ENCODE peak calls at places on chromosomes 3 and 15, in nine cellular contexts. One of them, this sample, is unnamed.

GRCh38 chr3:38581774-38582173 is 67.7 kb downstream of the SCN5A start:
- DNase-seq in adrenal gland: peak; percentile 11
- DNase-seq in heart right ventricle: no peak
- DNase-seq in HFF-Myc: no peak
- DNase-seq in fibroblast of villous mesenchyme: no peak
- DNase-seq in hepatocyte: no peak
- DNase-seq in NB4: no peak
- DNase-seq in foreskin fibroblast: no peak
- DNase-seq in neural progenitor cell: no peak
- DNase-seq in this sample: no peak

GRCh38 chr3:197782230-197782629 is 8.8 kb upstream of the LRCH3 start:
- DNase-seq in adrenal gland: no peak
- DNase-seq in heart right ventricle: no peak
- DNase-seq in HFF-Myc: no peak
- DNase-seq in fibroblast of villous mesenchyme: no peak
- DNase-seq in hepatocyte: no peak
- DNase-seq in NB4: no peak
- DNase-seq in foreskin fibroblast: no peak
- DNase-seq in neural progenitor cell: no peak
- DNase-seq in this sample: no peak

GRCh38 chr15:93087825-93088199 is 1.2 kb downstream of the RGMA start:
- DNase-seq in adrenal gland: peak; percentile 52
- DNase-seq in heart right ventricle: peak; percentile 69
- DNase-seq in HFF-Myc: peak; percentile 17
- DNase-seq in fibroblast of villous mesenchyme: peak; percentile 64
- DNase-seq in hepatocyte: peak; percentile 73
- DNase-seq in NB4: peak; percentile 78
- DNase-seq in foreskin fibroblast: no peak
- DNase-seq in neural progenitor cell: peak; percentile 85
- DNase-seq in this sample: peak; percentile 54

GRCh38 chr15:39728844-39729243 is 53.8 kb downstream of the FSIP1 start:
- DNase-seq in adrenal gland: no peak
- DNase-seq in heart right ventricle: no peak
- DNase-seq in HFF-Myc: no peak
- DNase-seq in fibroblast of villous mesenchyme: peak; percentile 23
- DNase-seq in hepatocyte: no peak
- DNase-seq in NB4: no peak
- DNase-seq in foreskin fibroblast: no peak
- DNase-seq in neural progenitor cell: no peak
- DNase-seq in this sample: no peak

GRCh38 chr15:32683906-32684584 is 33.8 kb upstream of the GREM1 start:
- DNase-seq in adrenal gland: no peak
- DNase-seq in heart right ventricle: peak; percentile 13
- DNase-seq in HFF-Myc: peak; percentile 78
- DNase-seq in fibroblast of villous mesenchyme: peak; percentile 85
- DNase-seq in hepatocyte: no peak
- DNase-seq in NB4: peak; percentile 52
- DNase-seq in foreskin fibroblast: peak; percentile 96
- DNase-seq in neural progenitor cell: no peak
- DNase-seq in this sample: peak; percentile 43

GRCh38 chr3:57228734-57229505 is 1.4 kb downstream of the APPL1 start:
- DNase-seq in adrenal gland: no peak
- DNase-seq in heart right ventricle: no peak
- DNase-seq in HFF-Myc: peak; percentile 27
- DNase-seq in fibroblast of villous mesenchyme: peak; percentile 85
- DNase-seq in hepatocyte: peak; percentile 57
- DNase-seq in NB4: peak; percentile 73
- DNase-seq in foreskin fibroblast: peak; percentile 56
- DNase-seq in neural progenitor cell: no peak
- DNase-seq in this sample: peak; percentile 52

GRCh38 chr3:120203016-120203415 is 82.0 kb downstream of the GPR156 start:
- DNase-seq in adrenal gland: peak; percentile 67
- DNase-seq in heart right ventricle: peak; percentile 23
- DNase-seq in HFF-Myc: peak; percentile 60
- DNase-seq in fibroblast of villous mesenchyme: peak; percentile 94
- DNase-seq in hepatocyte: peak; percentile 54
- DNase-seq in NB4: peak; percentile 72
- DNase-seq in foreskin fibroblast: peak; percentile 83
- DNase-seq in neural progenitor cell: no peak
- DNase-seq in this sample: peak; percentile 88

GRCh38 chr3:12284591-12284990 is 4.3 kb upstream of the PPARG start:
- DNase-seq in adrenal gland: no peak
- DNase-seq in heart right ventricle: no peak
- DNase-seq in HFF-Myc: no peak
- DNase-seq in fibroblast of villous mesenchyme: no peak
- DNase-seq in hepatocyte: no peak
- DNase-seq in NB4: no peak
- DNase-seq in foreskin fibroblast: no peak
- DNase-seq in neural progenitor cell: no peak
- DNase-seq in this sample: no peak

GRCh38 chr3:47010050-47010712 is 30.7 kb downstream of the NBEAL2 start:
- DNase-seq in adrenal gland: no peak
- DNase-seq in heart right ventricle: no peak
- DNase-seq in HFF-Myc: no peak
- DNase-seq in fibroblast of villous mesenchyme: no peak
- DNase-seq in hepatocyte: no peak
- DNase-seq in NB4: no peak
- DNase-seq in foreskin fibroblast: peak; percentile 15
- DNase-seq in neural progenitor cell: no peak
- DNase-seq in this sample: no peak

GRCh38 chr3:58471025-58471887 is 20.6 kb upstream of the KCTD6 start:
- DNase-seq in adrenal gland: no peak
- DNase-seq in heart right ventricle: no peak
- DNase-seq in HFF-Myc: peak; percentile 79
- DNase-seq in fibroblast of villous mesenchyme: peak; percentile 96
- DNase-seq in hepatocyte: peak; percentile 82
- DNase-seq in NB4: peak; percentile 94
- DNase-seq in foreskin fibroblast: peak; percentile 80
- DNase-seq in neural progenitor cell: peak; percentile 31
- DNase-seq in this sample: peak; percentile 90

GRCh38 chr3:9750556-9751411 is 1.0 kb downstream of the OGG1 start:
- DNase-seq in adrenal gland: no peak
- DNase-seq in heart right ventricle: no peak
- DNase-seq in HFF-Myc: no peak
- DNase-seq in fibroblast of villous mesenchyme: no peak
- DNase-seq in hepatocyte: peak; percentile 72
- DNase-seq in NB4: peak; percentile 39
- DNase-seq in foreskin fibroblast: no peak
- DNase-seq in neural progenitor cell: no peak
- DNase-seq in this sample: no peak

GRCh38 chr3:57872606-57873005 is 116.5 kb downstream of the SLMAP start:
- DNase-seq in adrenal gland: no peak
- DNase-seq in heart right ventricle: no peak
- DNase-seq in HFF-Myc: no peak
- DNase-seq in fibroblast of villous mesenchyme: peak; percentile 60
- DNase-seq in hepatocyte: no peak
- DNase-seq in NB4: no peak
- DNase-seq in foreskin fibroblast: no peak
- DNase-seq in neural progenitor cell: no peak
- DNase-seq in this sample: no peak

GRCh38 chr3:57007513-57008415 is 52.7 kb upstream of the SPATA12 start:
- DNase-seq in adrenal gland: peak; percentile 65
- DNase-seq in heart right ventricle: peak; percentile 51
- DNase-seq in HFF-Myc: peak; percentile 65
- DNase-seq in fibroblast of villous mesenchyme: peak; percentile 88
- DNase-seq in hepatocyte: peak; percentile 82
- DNase-seq in NB4: peak; percentile 56
- DNase-seq in foreskin fibroblast: peak; percentile 83
- DNase-seq in neural progenitor cell: no peak
- DNase-seq in this sample: no peak

GRCh38 chr3:152769523-152769922 is 65.4 kb upstream of the P2RY1 start:
- DNase-seq in adrenal gland: no peak
- DNase-seq in heart right ventricle: no peak
- DNase-seq in HFF-Myc: no peak
- DNase-seq in fibroblast of villous mesenchyme: peak; percentile 19
- DNase-seq in hepatocyte: no peak
- DNase-seq in NB4: peak; percentile 4
- DNase-seq in foreskin fibroblast: peak; percentile 8
- DNase-seq in neural progenitor cell: no peak
- DNase-seq in this sample: no peak

GRCh38 chr15:60005352-60006202 is 1.5 kb downstream of the FOXB1 start:
- DNase-seq in adrenal gland: no peak
- DNase-seq in heart right ventricle: no peak
- DNase-seq in HFF-Myc: no peak
- DNase-seq in fibroblast of villous mesenchyme: no peak
- DNase-seq in hepatocyte: no peak
- DNase-seq in NB4: no peak
- DNase-seq in foreskin fibroblast: no peak
- DNase-seq in neural progenitor cell: peak; percentile 48
- DNase-seq in this sample: no peak
- H3K4me3 ChIP-seq in adrenal gland: peak overlapping the region; percentile 46
- H3K4me3 ChIP-seq in heart right ventricle: peak overlapping the region; percentile 55
- H3K4me3 ChIP-seq in HFF-Myc: peak overlapping the region; percentile 34
- H3K4me3 ChIP-seq in fibroblast of villous mesenchyme: peak overlapping the region; percentile 63
- H3K4me3 ChIP-seq in hepatocyte: peak overlapping the region; percentile 15
- H3K4me3 ChIP-seq in NB4: no peak overlapping the region
- H3K4me3 ChIP-seq in foreskin fibroblast: peak overlapping the region; percentile 49
- H3K4me3 ChIP-seq in neural progenitor cell: peak overlapping the region; percentile 69
- H3K4me3 ChIP-seq in this sample: peak overlapping the region; percentile 39

DNA sequence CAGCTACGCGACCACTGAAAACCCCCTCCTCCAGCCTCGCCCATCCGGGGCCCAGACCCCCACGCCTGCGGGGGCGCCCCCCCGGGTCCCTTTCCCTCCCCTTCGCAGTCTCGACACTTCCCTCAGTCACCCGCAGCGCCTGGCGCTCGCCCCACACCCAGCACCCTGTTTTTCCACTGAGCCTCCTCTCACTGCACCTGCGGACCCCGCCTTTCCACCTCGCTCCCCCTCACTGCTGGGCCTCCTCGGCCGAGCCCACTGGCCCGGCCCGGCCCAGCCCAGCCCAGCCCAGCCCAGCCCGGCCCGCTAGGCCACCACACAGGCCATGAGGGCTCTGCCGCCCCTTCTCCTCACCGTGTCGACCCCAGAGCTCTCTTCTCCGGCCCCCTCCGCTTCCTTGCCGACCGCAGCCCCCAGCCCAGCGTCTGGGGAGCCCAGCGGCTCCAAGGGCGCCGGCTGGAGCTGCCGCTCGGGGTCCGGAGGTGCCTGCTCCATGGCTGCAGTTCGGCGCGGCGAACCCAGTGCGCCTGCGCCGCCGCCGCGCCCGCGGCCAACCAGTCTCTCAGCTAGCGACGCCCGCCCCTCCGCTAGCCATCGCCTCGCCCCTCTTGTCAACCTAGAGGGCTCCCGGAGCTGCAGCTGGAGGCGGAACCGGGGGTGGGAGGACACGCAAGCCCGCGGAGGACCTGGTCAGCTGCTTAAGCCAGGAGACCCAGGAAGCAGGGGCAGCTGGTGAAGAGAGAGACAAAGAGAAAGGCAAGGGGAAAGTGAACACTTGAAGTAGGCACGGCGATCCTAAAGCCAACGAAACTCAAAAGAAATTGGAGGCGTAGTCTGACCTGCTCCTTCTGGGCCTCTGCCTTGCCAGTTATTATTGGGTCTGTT is at the start of gene SNX4:
- DNase-seq in adrenal gland: peak; percentile 91
- DNase-seq in heart right ventricle: peak; percentile 95
- DNase-seq in HFF-Myc: peak; percentile 41
- DNase-seq in fibroblast of villous mesenchyme: peak; percentile 98
- DNase-seq in hepatocyte: peak; percentile 97
- DNase-seq in NB4: peak; percentile 93
- DNase-seq in foreskin fibroblast: peak; percentile 94
- DNase-seq in neural progenitor cell: peak; percentile 97
- DNase-seq in this sample: peak; percentile 91
- TF ChIP-seq CTCF in adrenal gland: no peak
- TF ChIP-seq CTCF in heart right ventricle: no peak
- TF ChIP-seq CTCF in HFF-Myc: no peak
- TF ChIP-seq CTCF in fibroblast of villous mesenchyme: no peak
- TF ChIP-seq CTCF in hepatocyte: no peak
- TF ChIP-seq CTCF in NB4: no peak
- TF ChIP-seq CTCF in foreskin fibroblast: no peak
- TF ChIP-seq CTCF in neural progenitor cell: no peak
- TF ChIP-seq CTCF in this sample: no peak

DNA sequence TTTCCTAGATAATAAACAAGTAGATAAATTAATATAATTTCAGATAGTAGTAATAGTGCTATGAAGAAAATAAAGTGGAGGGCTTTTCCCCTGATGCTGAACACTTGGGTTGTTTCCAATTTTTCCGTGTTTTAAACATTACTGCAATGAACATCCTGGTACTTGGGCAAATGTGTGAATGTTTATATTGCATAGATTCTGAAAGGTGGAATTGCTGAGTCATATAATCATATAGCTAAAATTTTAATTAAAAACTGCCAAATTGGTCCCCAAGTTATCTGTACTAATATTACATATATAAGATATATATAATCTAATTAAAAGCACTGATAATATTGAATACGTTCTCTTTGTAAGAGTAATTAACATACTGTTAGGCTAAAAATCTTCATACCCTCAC is 10.0 kb downstream of the PPP2R3A start:
- DNase-seq in adrenal gland: no peak
- DNase-seq in heart right ventricle: no peak
- DNase-seq in HFF-Myc: no peak
- DNase-seq in fibroblast of villous mesenchyme: no peak
- DNase-seq in hepatocyte: no peak
- DNase-seq in NB4: no peak
- DNase-seq in foreskin fibroblast: no peak
- DNase-seq in neural progenitor cell: no peak
- DNase-seq in this sample: no peak
- H3K4me3 ChIP-seq in adrenal gland: no peak overlapping the region
- H3K4me3 ChIP-seq in heart right ventricle: no peak overlapping the region
- H3K4me3 ChIP-seq in HFF-Myc: no peak overlapping the region
- H3K4me3 ChIP-seq in fibroblast of villous mesenchyme: no peak overlapping the region
- H3K4me3 ChIP-seq in hepatocyte: no peak overlapping the region
- H3K4me3 ChIP-seq in NB4: no peak overlapping the region
- H3K4me3 ChIP-seq in foreskin fibroblast: no peak overlapping the region
- H3K4me3 ChIP-seq in neural progenitor cell: no peak overlapping the region
- H3K4me3 ChIP-seq in this sample: no peak overlapping the region

DNA sequence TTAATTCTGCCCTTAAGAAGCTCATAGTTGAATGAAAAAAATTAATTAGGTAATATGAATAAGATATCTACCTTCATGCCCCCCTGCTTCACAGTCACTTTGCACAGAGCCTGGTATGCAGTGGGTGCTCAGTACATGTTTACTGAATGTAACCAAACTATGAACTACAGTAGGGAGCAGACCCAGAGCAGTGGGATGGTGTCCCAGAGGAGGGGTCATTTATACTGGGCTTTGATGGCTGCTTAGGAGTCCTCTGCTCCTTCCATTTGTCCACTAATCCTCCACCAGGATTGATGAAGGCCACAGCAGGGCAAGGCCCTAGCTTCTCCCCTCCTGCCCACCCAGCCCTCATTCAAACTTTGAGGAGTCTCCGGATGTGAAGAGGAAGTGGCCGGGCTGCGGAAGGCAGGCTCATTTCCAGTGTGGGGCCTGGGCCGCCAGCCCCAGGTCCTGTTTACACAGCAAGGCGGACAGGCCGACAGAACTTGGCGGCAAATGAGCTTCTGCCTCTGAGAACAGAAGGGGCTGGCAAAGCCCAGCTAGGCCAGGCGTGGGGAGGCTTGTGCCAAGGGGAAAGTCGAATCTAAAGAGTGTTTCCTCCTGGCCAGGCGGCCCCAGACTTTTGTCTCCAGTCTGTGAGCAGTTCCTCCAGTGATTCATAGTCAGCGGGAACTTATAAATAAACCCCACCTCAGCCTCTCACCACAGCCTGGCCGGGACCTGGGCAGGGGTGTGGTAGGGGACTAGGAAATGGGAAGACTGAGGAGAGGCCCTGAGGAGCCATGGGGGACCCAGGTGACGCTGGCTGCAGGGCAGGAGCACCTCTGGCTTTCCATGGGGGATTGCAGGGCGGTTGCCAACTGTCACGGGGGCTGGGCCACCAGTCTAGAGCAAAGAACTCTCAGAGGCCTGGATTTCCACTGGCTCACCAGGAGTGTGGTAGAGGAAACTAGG is 51.6 kb upstream of the LCTL start:
- DNase-seq in adrenal gland: peak; percentile 38
- DNase-seq in heart right ventricle: peak; percentile 74
- DNase-seq in HFF-Myc: no peak
- DNase-seq in fibroblast of villous mesenchyme: peak; percentile 71
- DNase-seq in hepatocyte: peak; percentile 73
- DNase-seq in NB4: peak; percentile 89
- DNase-seq in foreskin fibroblast: no peak
- DNase-seq in neural progenitor cell: no peak
- DNase-seq in this sample: peak; percentile 66
- TF ChIP-seq CTCF in adrenal gland: no peak
- TF ChIP-seq CTCF in heart right ventricle: no peak
- TF ChIP-seq CTCF in HFF-Myc: no peak
- TF ChIP-seq CTCF in fibroblast of villous mesenchyme: no peak
- TF ChIP-seq CTCF in hepatocyte: no peak
- TF ChIP-seq CTCF in NB4: no peak
- TF ChIP-seq CTCF in foreskin fibroblast: no peak
- TF ChIP-seq CTCF in neural progenitor cell: no peak
- TF ChIP-seq CTCF in this sample: no peak

This sample was measured in HL-60.